ENCODE peak calls at places on chromosomes 16 and 17, in five cellular contexts. U, H, Y, F and B are unnamed samples.

GRCh38 chr17:37507108-37507507 is 17.4 kb downstream of the DUSP14 start:
- DNase-seq in Y (no peak), H (no peak), F (no peak), U (no peak), B (no peak)

GRCh38 chr17:59811209-59811608 is 81.5 kb downstream of the TUBD1 start:
- DNase-seq in Y (no peak), F (no peak), U (no peak), H (no peak), B (no peak)

GRCh38 chr16:87800497-87800896 is 34.7 kb upstream of the KLHDC4 start:
- DNase-seq in H (no peak), U (no peak), Y (no peak), F (no peak), B (no peak)

GRCh38 chr16:64417711-64418227 is 704.1 kb downstream of the CDH11 start:
- DNase-seq in F (no peak), U (no peak), H (no peak), Y (no peak), B (no peak)

GRCh38 chr16:86995456-86995855 is 321.7 kb downstream of the C16orf95 start:
- DNase-seq in U (no peak), Y (no peak), H (no peak), F (no peak), B (no peak)

GRCh38 chr16:12084436-12084835 is 107.9 kb downstream of the SNX29 start:
- DNase-seq in Y (no peak), H (no peak), F (no peak), U (no peak), B (no peak)

GRCh38 chr16:642189-643049 is 791 bp downstream of the MCRIP2 start:
- DNase-seq in F (no peak), Y (peak; percentile 34), H (no peak), U (no peak), B (peak; percentile 93)

GRCh38 chr16:23114131-23114904 is 34.9 kb downstream of the USP31 start:
- DNase-seq in U (no peak), Y (no peak), F (no peak), H (no peak), B (no peak)

GRCh38 chr16:22304411-22304810 is 7.2 kb downstream of the POLR3E start:
- DNase-seq in H (no peak), Y (no peak), F (no peak), U (no peak), B (peak; percentile 27)

GRCh38 chr17:7836596-7837374 is 2.8 kb downstream of the KDM6B start:
- DNase-seq in U (peak; percentile 39), H (peak; percentile 93), Y (no peak), F (peak; percentile 66), B (peak; percentile 92)

GRCh38 chr17:2025622-2026309 is 632 bp upstream of the RTN4RL1 start:
- DNase-seq in H (peak; percentile 64), F (no peak), Y (no peak), U (no peak), B (peak; percentile 88)

GRCh38 chr16:22373662-22374310 is 633 bp downstream of the CDR2 start:
- DNase-seq in U (peak; percentile 10), F (peak; percentile 33), H (peak; percentile 25), Y (peak; percentile 22), B (peak; percentile 55)

GRCh38 chr17:56125830-56126819 is 27.1 kb upstream of the ANKFN1 start:
- DNase-seq in U (no peak), F (no peak), H (peak; percentile 11), Y (no peak), B (peak; percentile 35)

GRCh38 chr17:56937688-56938087 is 23.2 kb downstream of the COIL start:
- DNase-seq in F (no peak), H (no peak), Y (no peak), U (no peak), B (no peak)

GRCh38 chr16:777826-778225 is 10.4 kb downstream of the RPUSD1 start:
- DNase-seq in Y (no peak), H (no peak), F (no peak), U (no peak), B (no peak)

GRCh38 chr16:588639-588888 is 1.3 kb upstream of the RAB40C start:
- DNase-seq in U (no peak), F (peak; percentile 49), H (peak; percentile 46), Y (peak; percentile 50), B (peak; percentile 78)